ENCODE peak calls at places on chromosome 9, in ten cellular contexts. One of them, this sample, is unnamed.

GRCh38 chr9:99004717-99005460 is 61.2 kb downstream of the COL15A1 start:
- DNase-seq in mammary epithelial cell: no peak
- DNase-seq in activated CD8-positive, alpha-beta memory T cell treated with anti-CD3 and anti-CD28 coated beads for 24 hours: peak
- DNase-seq in sigmoid colon: no peak
- DNase-seq in HEK293T: no peak
- DNase-seq in ovary: peak
- DNase-seq in SHP77: no peak
- DNase-seq in HFFc6: no peak
- DNase-seq in GM23338: no peak
- DNase-seq in cardiac fibroblast: no peak
- DNase-seq in this sample: no peak

GRCh38 chr9:17750285-17750684 is 171.4 kb downstream of the SH3GL2 start:
- DNase-seq in mammary epithelial cell: no peak
- DNase-seq in activated CD8-positive, alpha-beta memory T cell treated with anti-CD3 and anti-CD28 coated beads for 24 hours: no peak
- DNase-seq in sigmoid colon: no peak
- DNase-seq in HEK293T: no peak
- DNase-seq in ovary: no peak
- DNase-seq in SHP77: no peak
- DNase-seq in HFFc6: no peak
- DNase-seq in GM23338: no peak
- DNase-seq in cardiac fibroblast: no peak
- DNase-seq in this sample: no peak

GRCh38 chr9:114007991-114008666 is 70.0 kb downstream of the AMBP start:
- DNase-seq in mammary epithelial cell: no peak
- DNase-seq in activated CD8-positive, alpha-beta memory T cell treated with anti-CD3 and anti-CD28 coated beads for 24 hours: peak
- DNase-seq in sigmoid colon: peak
- DNase-seq in HEK293T: no peak
- DNase-seq in ovary: peak
- DNase-seq in SHP77: no peak
- DNase-seq in HFFc6: no peak
- DNase-seq in GM23338: no peak
- DNase-seq in cardiac fibroblast: no peak
- DNase-seq in this sample: no peak

GRCh38 chr9:97934321-97935115 is 3.5 kb downstream of the HEMGN start:
- DNase-seq in mammary epithelial cell: no peak
- DNase-seq in activated CD8-positive, alpha-beta memory T cell treated with anti-CD3 and anti-CD28 coated beads for 24 hours: no peak
- DNase-seq in sigmoid colon: no peak
- DNase-seq in HEK293T: peak
- DNase-seq in ovary: no peak
- DNase-seq in SHP77: no peak
- DNase-seq in HFFc6: no peak
- DNase-seq in GM23338: peak
- DNase-seq in cardiac fibroblast: no peak
- DNase-seq in this sample: peak

GRCh38 chr9:136587944-136588662 is 42.3 kb upstream of the NOTCH1 start:
- DNase-seq in mammary epithelial cell: no peak
- DNase-seq in activated CD8-positive, alpha-beta memory T cell treated with anti-CD3 and anti-CD28 coated beads for 24 hours: no peak
- DNase-seq in sigmoid colon: no peak
- DNase-seq in HEK293T: no peak
- DNase-seq in ovary: no peak
- DNase-seq in SHP77: no peak
- DNase-seq in HFFc6: no peak
- DNase-seq in GM23338: peak
- DNase-seq in cardiac fibroblast: peak
- DNase-seq in this sample: peak

GRCh38 chr9:96617439-96618185 is 2.0 kb downstream of the CDC14B start:
- DNase-seq in mammary epithelial cell: no peak
- DNase-seq in activated CD8-positive, alpha-beta memory T cell treated with anti-CD3 and anti-CD28 coated beads for 24 hours: no peak
- DNase-seq in sigmoid colon: no peak
- DNase-seq in HEK293T: peak
- DNase-seq in ovary: no peak
- DNase-seq in SHP77: no peak
- DNase-seq in HFFc6: no peak
- DNase-seq in GM23338: peak
- DNase-seq in cardiac fibroblast: no peak
- DNase-seq in this sample: no peak

GRCh38 chr9:81656004-81656403 is 33.3 kb downstream of the TLE1 start:
- DNase-seq in mammary epithelial cell: no peak
- DNase-seq in activated CD8-positive, alpha-beta memory T cell treated with anti-CD3 and anti-CD28 coated beads for 24 hours: no peak
- DNase-seq in sigmoid colon: no peak
- DNase-seq in HEK293T: no peak
- DNase-seq in ovary: no peak
- DNase-seq in SHP77: no peak
- DNase-seq in HFFc6: no peak
- DNase-seq in GM23338: no peak
- DNase-seq in cardiac fibroblast: peak
- DNase-seq in this sample: no peak

GRCh38 chr9:33101104-33101951 is 24.9 kb upstream of the SMU1 start:
- DNase-seq in mammary epithelial cell: peak
- DNase-seq in activated CD8-positive, alpha-beta memory T cell treated with anti-CD3 and anti-CD28 coated beads for 24 hours: no peak
- DNase-seq in sigmoid colon: no peak
- DNase-seq in HEK293T: no peak
- DNase-seq in ovary: no peak
- DNase-seq in SHP77: no peak
- DNase-seq in HFFc6: peak
- DNase-seq in GM23338: no peak
- DNase-seq in cardiac fibroblast: peak
- DNase-seq in this sample: no peak

GRCh38 chr9:101736723-101737122 is 1.7 kb downstream of the GRIN3A start:
- DNase-seq in mammary epithelial cell: peak
- DNase-seq in activated CD8-positive, alpha-beta memory T cell treated with anti-CD3 and anti-CD28 coated beads for 24 hours: no peak
- DNase-seq in sigmoid colon: no peak
- DNase-seq in HEK293T: peak
- DNase-seq in ovary: no peak
- DNase-seq in SHP77: no peak
- DNase-seq in HFFc6: no peak
- DNase-seq in GM23338: peak
- DNase-seq in cardiac fibroblast: peak
- DNase-seq in this sample: peak

GRCh38 chr9:135164036-135164435 is 76.6 kb downstream of the OLFM1 start:
- DNase-seq in mammary epithelial cell: no peak
- DNase-seq in activated CD8-positive, alpha-beta memory T cell treated with anti-CD3 and anti-CD28 coated beads for 24 hours: no peak
- DNase-seq in sigmoid colon: no peak
- DNase-seq in HEK293T: no peak
- DNase-seq in ovary: no peak
- DNase-seq in SHP77: no peak
- DNase-seq in HFFc6: no peak
- DNase-seq in GM23338: no peak
- DNase-seq in cardiac fibroblast: no peak
- DNase-seq in this sample: no peak

GRCh38 chr9:126893079-126893478 is 21.5 kb upstream of the RALGPS1 start:
- DNase-seq in mammary epithelial cell: no peak
- DNase-seq in activated CD8-positive, alpha-beta memory T cell treated with anti-CD3 and anti-CD28 coated beads for 24 hours: no peak
- DNase-seq in sigmoid colon: no peak
- DNase-seq in HEK293T: peak
- DNase-seq in ovary: no peak
- DNase-seq in SHP77: no peak
- DNase-seq in HFFc6: no peak
- DNase-seq in GM23338: peak
- DNase-seq in cardiac fibroblast: peak
- DNase-seq in this sample: peak

GRCh38 chr9:127761061-127761460 is 17.4 kb downstream of the SH2D3C start:
- DNase-seq in mammary epithelial cell: no peak
- DNase-seq in activated CD8-positive, alpha-beta memory T cell treated with anti-CD3 and anti-CD28 coated beads for 24 hours: no peak
- DNase-seq in sigmoid colon: no peak
- DNase-seq in HEK293T: no peak
- DNase-seq in ovary: no peak
- DNase-seq in SHP77: no peak
- DNase-seq in HFFc6: no peak
- DNase-seq in GM23338: no peak
- DNase-seq in cardiac fibroblast: no peak
- DNase-seq in this sample: no peak

GRCh38 chr9:128722380-128723351 is 1.3 kb downstream of the ZDHHC12 start:
- DNase-seq in mammary epithelial cell: no peak
- DNase-seq in activated CD8-positive, alpha-beta memory T cell treated with anti-CD3 and anti-CD28 coated beads for 24 hours: no peak
- DNase-seq in sigmoid colon: no peak
- DNase-seq in HEK293T: no peak
- DNase-seq in ovary: no peak
- DNase-seq in SHP77: no peak
- DNase-seq in HFFc6: no peak
- DNase-seq in GM23338: no peak
- DNase-seq in cardiac fibroblast: no peak
- DNase-seq in this sample: no peak

GRCh38 chr9:109301012-109301411 is 19.8 kb downstream of the EPB41L4B start:
- DNase-seq in mammary epithelial cell: no peak
- DNase-seq in activated CD8-positive, alpha-beta memory T cell treated with anti-CD3 and anti-CD28 coated beads for 24 hours: no peak
- DNase-seq in sigmoid colon: no peak
- DNase-seq in HEK293T: no peak
- DNase-seq in ovary: no peak
- DNase-seq in SHP77: no peak
- DNase-seq in HFFc6: no peak
- DNase-seq in GM23338: no peak
- DNase-seq in cardiac fibroblast: no peak
- DNase-seq in this sample: no peak

GRCh38 chr9:126420643-126421564 is 94.3 kb downstream of the MVB12B start:
- DNase-seq in mammary epithelial cell: peak
- DNase-seq in activated CD8-positive, alpha-beta memory T cell treated with anti-CD3 and anti-CD28 coated beads for 24 hours: no peak
- DNase-seq in sigmoid colon: no peak
- DNase-seq in HEK293T: no peak
- DNase-seq in ovary: no peak
- DNase-seq in SHP77: peak
- DNase-seq in HFFc6: peak
- DNase-seq in GM23338: no peak
- DNase-seq in cardiac fibroblast: peak
- DNase-seq in this sample: no peak

GRCh38 chr9:76215066-76215465 is 179.2 kb downstream of the RFK start:
- DNase-seq in mammary epithelial cell: peak
- DNase-seq in activated CD8-positive, alpha-beta memory T cell treated with anti-CD3 and anti-CD28 coated beads for 24 hours: no peak
- DNase-seq in sigmoid colon: no peak
- DNase-seq in HEK293T: no peak
- DNase-seq in ovary: no peak
- DNase-seq in SHP77: no peak
- DNase-seq in HFFc6: peak
- DNase-seq in GM23338: no peak
- DNase-seq in cardiac fibroblast: peak
- DNase-seq in this sample: peak

GRCh38 chr9:135328485-135329417 is 150.8 kb upstream of the PPP1R26 start:
- DNase-seq in mammary epithelial cell: no peak
- DNase-seq in activated CD8-positive, alpha-beta memory T cell treated with anti-CD3 and anti-CD28 coated beads for 24 hours: peak
- DNase-seq in sigmoid colon: peak
- DNase-seq in HEK293T: no peak
- DNase-seq in ovary: no peak
- DNase-seq in SHP77: no peak
- DNase-seq in HFFc6: no peak
- DNase-seq in GM23338: no peak
- DNase-seq in cardiac fibroblast: no peak
- DNase-seq in this sample: no peak

GRCh38 chr9:31606678-31607077 is 777.8 kb upstream of the ACO1 start:
- DNase-seq in mammary epithelial cell: no peak
- DNase-seq in activated CD8-positive, alpha-beta memory T cell treated with anti-CD3 and anti-CD28 coated beads for 24 hours: no peak
- DNase-seq in sigmoid colon: no peak
- DNase-seq in HEK293T: no peak
- DNase-seq in ovary: no peak
- DNase-seq in SHP77: no peak
- DNase-seq in HFFc6: no peak
- DNase-seq in GM23338: no peak
- DNase-seq in cardiac fibroblast: no peak
- DNase-seq in this sample: no peak

GRCh38 chr9:109245300-109245897 is 75.5 kb downstream of the EPB41L4B start:
- DNase-seq in mammary epithelial cell: no peak
- DNase-seq in activated CD8-positive, alpha-beta memory T cell treated with anti-CD3 and anti-CD28 coated beads for 24 hours: no peak
- DNase-seq in sigmoid colon: no peak
- DNase-seq in HEK293T: no peak
- DNase-seq in ovary: no peak
- DNase-seq in SHP77: no peak
- DNase-seq in HFFc6: no peak
- DNase-seq in GM23338: no peak
- DNase-seq in cardiac fibroblast: peak
- DNase-seq in this sample: no peak

GRCh38 chr9:12989669-12990068 is 214.8 kb downstream of the LURAP1L start:
- DNase-seq in mammary epithelial cell: no peak
- DNase-seq in activated CD8-positive, alpha-beta memory T cell treated with anti-CD3 and anti-CD28 coated beads for 24 hours: no peak
- DNase-seq in sigmoid colon: no peak
- DNase-seq in HEK293T: no peak
- DNase-seq in ovary: no peak
- DNase-seq in SHP77: no peak
- DNase-seq in HFFc6: no peak
- DNase-seq in GM23338: no peak
- DNase-seq in cardiac fibroblast: no peak
- DNase-seq in this sample: no peak

GRCh38 chr9:91285729-91286353 is 75.9 kb downstream of the AUH start:
- DNase-seq in mammary epithelial cell: no peak
- DNase-seq in activated CD8-positive, alpha-beta memory T cell treated with anti-CD3 and anti-CD28 coated beads for 24 hours: no peak
- DNase-seq in sigmoid colon: no peak
- DNase-seq in HEK293T: no peak
- DNase-seq in ovary: no peak
- DNase-seq in SHP77: no peak
- DNase-seq in HFFc6: no peak
- DNase-seq in GM23338: no peak
- DNase-seq in cardiac fibroblast: peak
- DNase-seq in this sample: no peak

GRCh38 chr9:99852617-99853016 is 30.9 kb downstream of the NR4A3 start:
- DNase-seq in mammary epithelial cell: no peak
- DNase-seq in activated CD8-positive, alpha-beta memory T cell treated with anti-CD3 and anti-CD28 coated beads for 24 hours: no peak
- DNase-seq in sigmoid colon: no peak
- DNase-seq in HEK293T: no peak
- DNase-seq in ovary: no peak
- DNase-seq in SHP77: no peak
- DNase-seq in HFFc6: no peak
- DNase-seq in GM23338: no peak
- DNase-seq in cardiac fibroblast: no peak
- DNase-seq in this sample: no peak

GRCh38 chr9:86600291-86600690 is 246.1 kb upstream of the TUT7 start:
- DNase-seq in mammary epithelial cell: peak
- DNase-seq in activated CD8-positive, alpha-beta memory T cell treated with anti-CD3 and anti-CD28 coated beads for 24 hours: no peak
- DNase-seq in sigmoid colon: no peak
- DNase-seq in HEK293T: no peak
- DNase-seq in ovary: no peak
- DNase-seq in SHP77: no peak
- DNase-seq in HFFc6: no peak
- DNase-seq in GM23338: no peak
- DNase-seq in cardiac fibroblast: peak
- DNase-seq in this sample: no peak

GRCh38 chr9:130029591-130029990 is 13.4 kb downstream of the FNBP1 start:
- DNase-seq in mammary epithelial cell: no peak
- DNase-seq in activated CD8-positive, alpha-beta memory T cell treated with anti-CD3 and anti-CD28 coated beads for 24 hours: peak
- DNase-seq in sigmoid colon: no peak
- DNase-seq in HEK293T: no peak
- DNase-seq in ovary: no peak
- DNase-seq in SHP77: no peak
- DNase-seq in HFFc6: no peak
- DNase-seq in GM23338: no peak
- DNase-seq in cardiac fibroblast: no peak
- DNase-seq in this sample: no peak

GRCh38 chr9:87336914-87337333 is 160.7 kb upstream of the DAPK1 start:
- DNase-seq in mammary epithelial cell: peak
- DNase-seq in activated CD8-positive, alpha-beta memory T cell treated with anti-CD3 and anti-CD28 coated beads for 24 hours: no peak
- DNase-seq in sigmoid colon: no peak
- DNase-seq in HEK293T: peak
- DNase-seq in ovary: peak
- DNase-seq in SHP77: peak
- DNase-seq in HFFc6: peak
- DNase-seq in GM23338: peak
- DNase-seq in cardiac fibroblast: peak
- DNase-seq in this sample: peak

GRCh38 chr9:38117646-38118045 is 48.6 kb upstream of the SHB start:
- DNase-seq in mammary epithelial cell: no peak
- DNase-seq in activated CD8-positive, alpha-beta memory T cell treated with anti-CD3 and anti-CD28 coated beads for 24 hours: peak
- DNase-seq in sigmoid colon: no peak
- DNase-seq in HEK293T: no peak
- DNase-seq in ovary: no peak
- DNase-seq in SHP77: no peak
- DNase-seq in HFFc6: no peak
- DNase-seq in GM23338: no peak
- DNase-seq in cardiac fibroblast: no peak
- DNase-seq in this sample: no peak

GRCh38 chr9:133383438-133383837 is 7.3 kb downstream of the STKLD1 start:
- DNase-seq in mammary epithelial cell: no peak
- DNase-seq in activated CD8-positive, alpha-beta memory T cell treated with anti-CD3 and anti-CD28 coated beads for 24 hours: no peak
- DNase-seq in sigmoid colon: no peak
- DNase-seq in HEK293T: no peak
- DNase-seq in ovary: no peak
- DNase-seq in SHP77: no peak
- DNase-seq in HFFc6: no peak
- DNase-seq in GM23338: no peak
- DNase-seq in cardiac fibroblast: no peak
- DNase-seq in this sample: no peak